ENCODE peak calls at places on chromosomes 7 and 10, in ten cellular contexts. One of them, this sample, is unnamed.

GRCh38 chr10:84818956-84819355 is 490.6 kb downstream of the CCSER2 start:
- DNase-seq in thyroid gland: no peak
- DNase-seq in H9: no peak
- DNase-seq in A549: no peak
- DNase-seq in AG04449: no peak
- DNase-seq in AG08396: no peak
- DNase-seq in cerebellum: peak
- DNase-seq in WTC11: no peak
- DNase-seq in fibroblast of the aortic adventitia: no peak
- DNase-seq in AG04450: no peak
- DNase-seq in this sample: no peak

GRCh38 chr10:28715246-28715645 is 37.9 kb downstream of the BAMBI start:
- DNase-seq in fibroblast of the aortic adventitia: no peak
- DNase-seq in cerebellum: no peak
- DNase-seq in WTC11: no peak
- DNase-seq in AG08396: no peak
- DNase-seq in AG04450: no peak
- DNase-seq in AG04449: no peak
- DNase-seq in H9: no peak
- DNase-seq in thyroid gland: no peak
- DNase-seq in A549: no peak
- DNase-seq in this sample: no peak

GRCh38 chr7:71521506-71521905 is 389.6 kb downstream of the GALNT17 start:
- DNase-seq in H9: no peak
- DNase-seq in AG04450: no peak
- DNase-seq in thyroid gland: no peak
- DNase-seq in A549: no peak
- DNase-seq in cerebellum: peak
- DNase-seq in AG04449: no peak
- DNase-seq in WTC11: no peak
- DNase-seq in AG08396: no peak
- DNase-seq in fibroblast of the aortic adventitia: no peak
- DNase-seq in this sample: no peak

GRCh38 chr10:78011065-78011464 is 18.2 kb downstream of the POLR3A start:
- DNase-seq in AG04449: no peak
- DNase-seq in cerebellum: no peak
- DNase-seq in H9: no peak
- DNase-seq in AG04450: no peak
- DNase-seq in fibroblast of the aortic adventitia: no peak
- DNase-seq in AG08396: no peak
- DNase-seq in thyroid gland: no peak
- DNase-seq in WTC11: no peak
- DNase-seq in A549: no peak
- DNase-seq in this sample: no peak

GRCh38 chr10:131424053-131424452 is 112.5 kb upstream of the TCERG1L start:
- DNase-seq in AG04449: no peak
- DNase-seq in WTC11: no peak
- DNase-seq in AG04450: no peak
- DNase-seq in H9: no peak
- DNase-seq in AG08396: no peak
- DNase-seq in A549: no peak
- DNase-seq in cerebellum: no peak
- DNase-seq in fibroblast of the aortic adventitia: no peak
- DNase-seq in thyroid gland: no peak
- DNase-seq in this sample: no peak

GRCh38 chr7:146956323-146956722 is 839.7 kb downstream of the CNTNAP2 start:
- DNase-seq in WTC11: no peak
- DNase-seq in AG08396: no peak
- DNase-seq in H9: no peak
- DNase-seq in thyroid gland: no peak
- DNase-seq in cerebellum: no peak
- DNase-seq in A549: no peak
- DNase-seq in AG04449: no peak
- DNase-seq in AG04450: no peak
- DNase-seq in fibroblast of the aortic adventitia: no peak
- DNase-seq in this sample: no peak

GRCh38 chr10:76788093-76788811 is 849.4 kb downstream of the KCNMA1 start:
- DNase-seq in AG04450: no peak
- DNase-seq in fibroblast of the aortic adventitia: no peak
- DNase-seq in WTC11: no peak
- DNase-seq in H9: no peak
- DNase-seq in cerebellum: no peak
- DNase-seq in thyroid gland: no peak
- DNase-seq in A549: no peak
- DNase-seq in AG04449: no peak
- DNase-seq in AG08396: no peak
- DNase-seq in this sample: no peak

GRCh38 chr7:143299840-143300239 is 11.7 kb downstream of the CASP2 start:
- DNase-seq in AG04449: no peak
- DNase-seq in thyroid gland: peak
- DNase-seq in A549: peak
- DNase-seq in AG04450: no peak
- DNase-seq in WTC11: peak
- DNase-seq in H9: peak
- DNase-seq in cerebellum: peak
- DNase-seq in AG08396: no peak
- DNase-seq in fibroblast of the aortic adventitia: no peak
- DNase-seq in this sample: peak

GRCh38 chr10:69337312-69338132 is 59.2 kb downstream of the HK1 start:
- DNase-seq in A549: no peak
- DNase-seq in cerebellum: peak
- DNase-seq in AG08396: no peak
- DNase-seq in AG04449: no peak
- DNase-seq in H9: no peak
- DNase-seq in fibroblast of the aortic adventitia: peak
- DNase-seq in AG04450: peak
- DNase-seq in thyroid gland: peak
- DNase-seq in WTC11: no peak
- DNase-seq in this sample: no peak